ENCODE peak calls at places on chromosomes 13 and 19, in six cellular contexts. R is PC-3, A is Panc1, D is Peyer's patch, I is thyroid gland, G is A549. U is an unnamed sample.

GRCh38 chr19:40598121-40598917 is 2.9 kb upstream of the LTBP4 start:
- DNase-seq in R (peak), A (no peak), I (peak), D (peak), G (peak), U (peak)

GRCh38 chr13:75250526-75251183 is 231.3 kb downstream of the TBC1D4 start:
- DNase-seq in R (no peak), I (no peak), G (no peak), A (no peak), D (no peak), U (no peak)

GRCh38 chr19:53772943-53773342 is 51.2 kb downstream of the NLRP12 start:
- DNase-seq in I (peak), D (peak), A (peak), R (peak), G (peak), U (peak)

GRCh38 chr19:29401712-29402421 is 123.9 kb upstream of the VSTM2B start:
- DNase-seq in I (no peak), G (no peak), D (no peak), R (no peak), A (no peak), U (no peak)

GRCh38 chr13:102710261-102710679 is 15.4 kb upstream of the METTL21C start:
- DNase-seq in D (no peak), R (no peak), I (no peak), A (no peak), G (no peak), U (no peak)

GRCh38 chr19:7862413-7862951 is 11.7 kb downstream of the PRR36 start:
- DNase-seq in G (peak), D (peak), I (peak), R (no peak), A (no peak), U (peak)

GRCh38 chr13:37640499-37640898 is 41.9 kb upstream of the POSTN start:
- DNase-seq in G (peak), R (peak), D (no peak), A (peak), I (no peak), U (no peak)

GRCh38 chr19:42121666-42122069 is 10.6 kb downstream of the POU2F2 start:
- DNase-seq in G (no peak), I (peak), A (no peak), D (peak), R (peak), U (peak)

GRCh38 chr13:92843549-92843948 is 383.1 kb upstream of the GPC6 start:
- DNase-seq in R (peak), G (no peak), A (no peak), D (no peak), I (no peak), U (no peak)

GRCh38 chr13:94480672-94481145 is 1.2 kb upstream of the DCT start:
- DNase-seq in I (no peak), R (no peak), D (no peak), G (no peak), A (no peak), U (no peak)

GRCh38 chr19:38653028-38653571 is 5.7 kb downstream of the ACTN4 start:
- DNase-seq in R (no peak), I (no peak), G (peak), A (no peak), D (no peak), U (no peak)

GRCh38 chr19:954672-955494 is 29.0 kb downstream of the ARID3A start:
- DNase-seq in I (no peak), G (no peak), D (peak), A (no peak), R (no peak), U (peak)

GRCh38 chr19:55353356-55353802 is 1.1 kb downstream of the COX6B2 start:
- DNase-seq in I (no peak), D (no peak), G (no peak), A (no peak), R (peak), U (no peak)

GRCh38 chr19:7258840-7259395 is 35.3 kb downstream of the INSR start:
- DNase-seq in D (no peak), A (no peak), R (no peak), G (no peak), I (no peak), U (no peak)

GRCh38 chr13:54367639-54368271 is 1339.1 kb downstream of the OLFM4 start:
- DNase-seq in D (no peak), A (no peak), I (no peak), R (no peak), G (no peak), U (no peak)

GRCh38 chr19:4495471-4495870 is 22.8 kb downstream of the PLIN4 start:
- DNase-seq in G (peak), I (no peak), R (no peak), D (no peak), A (no peak), U (no peak)

GRCh38 chr13:46542833-46543232 is 10.1 kb upstream of the LRCH1 start:
- DNase-seq in R (no peak), A (no peak), D (no peak), G (no peak), I (no peak), U (no peak)

GRCh38 chr19:12880551-12881171 is 588 bp downstream of the DNASE2 start:
- DNase-seq in D (peak), R (peak), G (no peak), A (no peak), I (peak), U (no peak)

GRCh38 chr19:4014541-4015491 is 7.3 kb downstream of the PIAS4 start:
- DNase-seq in A (no peak), G (no peak), R (no peak), I (no peak), D (no peak), U (no peak)

GRCh38 chr13:99439048-99439447 is 62.2 kb upstream of the TM9SF2 start:
- DNase-seq in G (no peak), A (no peak), D (no peak), I (peak), R (no peak), U (no peak)

GRCh38 chr13:95643814-95644598 is 500 bp downstream of the DZIP1 start:
- DNase-seq in I (no peak), G (peak), A (no peak), R (no peak), D (no peak), U (no peak)

GRCh38 chr13:79935121-79935520 is 405.8 kb downstream of the SPRY2 start:
- DNase-seq in D (no peak), R (no peak), G (no peak), I (no peak), A (no peak), U (no peak)

GRCh38 chr19:17867087-17867486 is 4.7 kb upstream of the SLC5A5 start:
- DNase-seq in G (no peak), R (no peak), I (peak), D (no peak), A (no peak), U (no peak)

GRCh38 chr19:1361601-1362384 is 21.9 kb upstream of the NDUFS7 start:
- DNase-seq in R (peak), A (no peak), G (no peak), D (no peak), I (no peak), U (peak)

GRCh38 chr13:30371649-30372265 is 50.5 kb upstream of the UBE2L5 start:
- DNase-seq in R (peak), D (peak), I (peak), G (peak), A (no peak), U (peak)

GRCh38 chr13:113736258-113736731 is 22.7 kb upstream of the TMEM255B start:
- DNase-seq in D (no peak), I (no peak), A (no peak), G (no peak), R (no peak), U (no peak)

GRCh38 chr19:2867025-2867991 is at the start of gene ZNF556:
- DNase-seq in R (peak), A (no peak), D (no peak), I (no peak), G (peak), U (peak)

GRCh38 chr19:5309438-5310204 is 31.0 kb downstream of the PTPRS start:
- DNase-seq in R (no peak), G (no peak), A (no peak), D (no peak), I (no peak), U (no peak)

GRCh38 chr13:34435338-34435737 is 506.7 kb upstream of the NBEA start:
- DNase-seq in I (no peak), G (peak), A (no peak), R (peak), D (no peak), U (no peak)

GRCh38 chr19:3398114-3398899 is 31.9 kb downstream of the NFIC start:
- DNase-seq in I (peak), R (no peak), D (peak), G (no peak), A (no peak), U (no peak)

GRCh38 chr19:39502640-39503417 is 4.1 kb downstream of the DLL3 start:
- DNase-seq in R (no peak), I (peak), G (peak), A (peak), D (peak), U (peak)

GRCh38 chr19:29697523-29698261 is 17.4 kb downstream of the C19orf12 start:
- DNase-seq in A (no peak), I (no peak), G (no peak), R (no peak), D (no peak), U (no peak)

GRCh38 chr13:59722580-59722900 is 441.2 kb downstream of the DIAPH3 start:
- DNase-seq in D (no peak), I (no peak), G (no peak), R (no peak), A (no peak), U (no peak)

GRCh38 chr13:99977912-99978780 is 3.4 kb upstream of the ZIC2 start:
- DNase-seq in A (no peak), D (peak), R (no peak), I (no peak), G (no peak), U (no peak)

GRCh38 chr13:48770372-48770771 is 116.6 kb downstream of the CYSLTR2 start:
- DNase-seq in I (no peak), D (no peak), R (no peak), G (no peak), A (no peak), U (no peak)

GRCh38 chr13:19888799-19889198 is 25.4 kb upstream of the ZMYM5 start:
- DNase-seq in I (no peak), G (no peak), R (peak), D (no peak), A (no peak), U (no peak)

GRCh38 chr19:35362261-35363000 is 4.2 kb downstream of the FFAR3 start:
- DNase-seq in G (no peak), R (no peak), I (no peak), D (no peak), A (no peak), U (peak)

GRCh38 chr19:8252922-8253589 is 43.9 kb downstream of the CERS4 start:
- DNase-seq in I (peak), G (peak), A (peak), D (peak), R (peak), U (peak)

GRCh38 chr13:37657134-37657533 is 58.6 kb upstream of the POSTN start:
- DNase-seq in A (no peak), G (peak), I (no peak), D (no peak), R (peak), U (no peak)

GRCh38 chr13:110564472-110564985 is 3.0 kb upstream of the RAB20 start:
- DNase-seq in R (no peak), A (no peak), G (no peak), I (peak), D (no peak), U (no peak)

GRCh38 chr13:110562696-110563462 is 1.4 kb upstream of the RAB20 start:
- DNase-seq in G (no peak), R (no peak), D (no peak), I (no peak), A (no peak), U (no peak)

GRCh38 chr13:110566201-110566600 is 4.7 kb upstream of the RAB20 start:
- DNase-seq in R (no peak), I (no peak), A (no peak), G (no peak), D (no peak), U (no peak)

GRCh38 chr13:110563463-110563774 is 1.9 kb upstream of the RAB20 start:
- DNase-seq in A (no peak), D (no peak), I (no peak), R (no peak), G (no peak), U (no peak)

GRCh38 chr13:110565296-110565695 is 3.8 kb upstream of the RAB20 start:
- DNase-seq in D (no peak), I (peak), A (no peak), G (no peak), R (peak), U (no peak)
- TF ChIP-seq CTCF in D (peak), I (no peak), A (no peak), G (no peak), R (peak), U (no peak)

GRCh38 chr13:52849727-52850395 is 1.4 kb upstream of the PCDH8 start:
- DNase-seq in I (no peak), G (no peak), D (no peak), R (no peak), A (no peak), U (no peak)
- TF ChIP-seq CTCF in I (no peak), G (no peak), D (no peak), R (no peak), A (no peak), U (no peak)

DNA sequence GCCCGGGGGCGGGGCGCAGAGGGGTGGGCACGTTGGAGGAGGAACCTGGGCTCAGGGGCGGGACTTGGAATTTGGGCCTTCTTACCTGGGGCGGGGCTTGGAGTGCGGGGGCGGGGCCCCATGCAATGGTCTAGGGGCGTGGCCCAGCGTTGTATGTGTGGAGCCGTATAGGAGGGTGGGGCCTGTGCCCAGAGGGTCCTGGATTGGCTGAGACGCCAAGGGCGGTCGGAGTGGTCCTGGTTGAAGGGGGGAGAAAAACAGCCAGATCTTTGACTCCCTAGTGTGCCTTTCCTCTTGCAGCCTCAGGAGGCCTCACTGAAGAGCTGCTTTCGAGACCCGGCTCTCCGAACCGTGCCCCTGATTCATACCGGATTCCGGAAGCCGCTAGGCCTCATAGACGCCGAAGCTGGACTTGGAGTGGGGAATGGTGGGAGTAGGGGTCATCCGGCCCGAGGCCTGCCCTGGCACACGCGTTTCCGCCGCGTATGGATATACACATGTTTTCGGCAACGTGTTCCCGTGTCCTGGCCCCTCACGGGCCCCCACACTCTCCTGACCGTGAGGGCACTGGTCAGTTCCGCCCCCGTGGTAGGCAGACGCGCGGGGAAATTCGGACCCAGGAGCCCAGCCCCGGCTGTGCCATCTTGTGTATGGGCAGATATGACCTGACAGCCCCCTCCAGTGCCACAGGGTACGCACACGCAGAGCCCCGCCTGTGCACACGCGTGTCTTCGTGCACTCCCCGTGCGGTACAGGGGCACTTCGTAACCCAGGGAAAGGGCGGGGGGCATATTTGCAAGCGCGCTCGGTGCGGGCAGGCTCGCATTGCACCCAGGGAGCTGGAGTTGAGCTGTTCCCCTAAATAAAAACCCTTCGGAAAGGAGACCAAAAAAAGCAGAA is 661 bp upstream of the PRR12 start:
- DNase-seq in A (peak), D (peak), R (peak), I (peak), G (peak), U (peak)
- TF ChIP-seq CTCF in A (no peak), D (peak), R (no peak), I (no peak), G (no peak), U (no peak)

GRCh38 chr13:110302986-110303385 is 4.0 kb downstream of the COL4A1 start:
- DNase-seq in I (no peak), A (no peak), G (no peak), D (no peak), R (no peak), U (no peak)
- TF ChIP-seq CTCF in I (no peak), A (no peak), G (no peak), D (no peak), R (no peak), U (no peak)